ENCODE peak calls at places on chromosome 12, in nine cellular contexts. H is astrocyte of the cerebellum; O is AG08395; L is HuH-7.5; U is mucosa of descending colon; M is dermis microvascular lymphatic vessel endothelial cell; G is activated T-helper 9 cell treated with anti-CD3 and anti-CD28 coated beads, Interleukin-2, amount 50 U/mL, for 16 hours; K is choroid plexus epithelial cell; F is right lobe of liver. B is an unnamed sample.

GRCh38 chr12:47722926-47723631 is 2.2 kb downstream of the ENDOU start:
- DNase-seq in O (no peak), U (no peak), G (no peak), K (no peak), H (no peak), F (no peak), L (no peak), M (no peak), B (no peak)

GRCh38 chr12:76738824-76739579 is 24.9 kb upstream of the ZDHHC17 start:
- DNase-seq in O (no peak), H (no peak), L (no peak), M (no peak), U (no peak), K (no peak), G (no peak), F (no peak), B (no peak)

GRCh38 chr12:104387190-104387589 is 69.6 kb upstream of the CHST11 start:
- DNase-seq in K (peak), G (no peak), U (no peak), O (no peak), F (no peak), M (peak), H (peak), L (no peak), B (peak)

GRCh38 chr12:65156366-65156831 is 13.0 kb upstream of the LEMD3 start:
- DNase-seq in G (no peak), K (peak), F (no peak), U (no peak), L (no peak), O (no peak), M (peak), H (no peak), B (no peak)

GRCh38 chr12:49548822-49549648 is 10.2 kb downstream of the KCNH3 start:
- DNase-seq in K (peak), F (no peak), U (no peak), L (no peak), O (peak), H (no peak), G (no peak), M (peak), B (peak)

GRCh38 chr12:99611590-99611989 is 36.0 kb upstream of the GARIN6 start:
- DNase-seq in H (no peak), G (no peak), U (no peak), L (no peak), F (no peak), O (no peak), K (no peak), M (no peak), B (no peak)

GRCh38 chr12:132695431-132695830 is 8.0 kb downstream of the PXMP2 start:
- DNase-seq in M (no peak), G (no peak), O (no peak), K (no peak), U (no peak), F (peak), L (no peak), H (no peak), B (no peak)

GRCh38 chr12:124679533-124680371 is 112.3 kb upstream of the NCOR2 start:
- DNase-seq in U (no peak), M (no peak), H (no peak), O (no peak), L (no peak), G (no peak), F (peak), K (no peak), B (no peak)

GRCh38 chr12:104049278-104050257 is at the start of gene GLT8D2:
- DNase-seq in L (no peak), M (peak), U (peak), F (peak), G (no peak), O (peak), H (peak), K (peak), B (peak)

GRCh38 chr12:52867636-52868035 is 18.8 kb upstream of the KRT78 start:
- DNase-seq in M (peak), F (peak), U (peak), O (no peak), L (no peak), G (no peak), K (no peak), H (no peak), B (peak)

GRCh38 chr12:67367843-67368242 is 98.7 kb downstream of the CAND1 start:
- DNase-seq in F (no peak), L (no peak), U (no peak), H (no peak), O (no peak), M (no peak), G (no peak), K (peak), B (no peak)

GRCh38 chr12:3489057-3489456 is 1.9 kb upstream of the PRMT8 start:
- DNase-seq in M (no peak), H (no peak), L (no peak), F (no peak), O (no peak), K (peak), G (no peak), U (no peak), B (no peak)

GRCh38 chr12:104604070-104604994 is 147.6 kb downstream of the CHST11 start:
- DNase-seq in G (peak), M (peak), H (peak), F (peak), O (peak), U (peak), L (no peak), K (peak), B (peak)

GRCh38 chr12:111407371-111408115 is 1.8 kb downstream of the SH2B3 start:
- DNase-seq in L (no peak), G (no peak), O (no peak), K (peak), F (no peak), U (no peak), H (no peak), M (no peak), B (no peak)

GRCh38 chr12:63415357-63415756 is 252.9 kb downstream of the DPY19L2 start:
- DNase-seq in O (no peak), L (no peak), K (no peak), F (no peak), H (no peak), G (no peak), M (no peak), U (no peak), B (no peak)

GRCh38 chr12:90339837-90340236 is 615.1 kb downstream of the CCER1 start:
- DNase-seq in M (no peak), O (no peak), L (no peak), F (no peak), G (no peak), U (no peak), H (no peak), K (no peak), B (no peak)

GRCh38 chr12:49368240-49368600 is 958 bp downstream of the SPATS2 start:
- DNase-seq in L (no peak), O (no peak), U (no peak), F (no peak), H (no peak), K (no peak), G (no peak), M (no peak), B (no peak)

GRCh38 chr12:76374395-76375020 is 26.3 kb upstream of the BBS10 start:
- DNase-seq in U (no peak), M (no peak), F (no peak), G (no peak), H (no peak), L (no peak), O (no peak), K (peak), B (no peak)

GRCh38 chr12:26651566-26652188 is 181.3 kb downstream of the ITPR2 start:
- DNase-seq in K (peak), F (no peak), U (no peak), G (no peak), M (peak), L (peak), H (peak), O (peak), B (peak)

GRCh38 chr12:78726854-78727253 is 137.7 kb upstream of the SYT1 start:
- DNase-seq in G (no peak), H (no peak), M (no peak), U (no peak), K (no peak), O (no peak), F (no peak), L (no peak), B (no peak)

GRCh38 chr12:74111688-74112360 is 425.8 kb upstream of the ATXN7L3B start:
- DNase-seq in L (no peak), H (no peak), F (no peak), G (no peak), U (no peak), M (no peak), O (no peak), K (peak), B (peak)

GRCh38 chr12:120818416-120818815 is 85.7 kb downstream of the SPPL3 start:
- DNase-seq in H (no peak), G (no peak), M (no peak), O (no peak), U (no peak), K (no peak), L (no peak), F (no peak), B (no peak)

GRCh38 chr12:53782093-53782703 is 30.4 kb upstream of the CISTR start:
- DNase-seq in F (no peak), G (no peak), H (no peak), U (no peak), O (no peak), L (no peak), M (no peak), K (no peak), B (no peak)

GRCh38 chr12:50799908-50800307 is 36.0 kb downstream of the ATF1 start:
- DNase-seq in O (no peak), K (peak), U (no peak), L (no peak), M (no peak), F (no peak), G (no peak), H (no peak), B (peak)

GRCh38 chr12:113248842-113249435 is 27.7 kb downstream of the TPCN1 start:
- DNase-seq in M (no peak), H (no peak), U (peak), G (no peak), L (no peak), K (no peak), O (no peak), F (peak), B (no peak)

GRCh38 chr12:130920711-130921381 is 32.9 kb upstream of the ADGRD1 start:
- DNase-seq in L (no peak), U (no peak), K (peak), M (no peak), G (no peak), O (peak), F (no peak), H (no peak), B (no peak)

GRCh38 chr12:80129895-80130535 is 30.7 kb downstream of the OTOGL start:
- DNase-seq in H (peak), U (no peak), K (peak), M (no peak), G (no peak), F (no peak), L (no peak), O (peak), B (no peak)

GRCh38 chr12:59164991-59165718 is 244.9 kb upstream of the LRIG3 start:
- DNase-seq in G (no peak), M (peak), K (peak), F (no peak), O (peak), H (peak), L (peak), U (no peak), B (peak)

GRCh38 chr12:51592034-51592705 is 1.1 kb downstream of the SCN8A start:
- DNase-seq in H (no peak), M (no peak), O (peak), G (no peak), L (no peak), K (no peak), U (no peak), F (no peak), B (peak)

B was measured in lung microvascular endothelial cell.